ENCODE peak calls at places on chromosomes 12 and 14, in five cellular contexts. H, W, N, X and P are unnamed samples.

GRCh38 chr12:98440165-98440581 is 75.2 kb upstream of the TMPO start:
- DNase-seq in X (no peak), N (peak), H (peak), W (peak), P (peak)

GRCh38 chr14:91311284-91311662 is 66.8 kb upstream of the GPR68 start:
- DNase-seq in N (no peak), X (peak), H (no peak), W (no peak), P (no peak)

GRCh38 chr14:32010561-32011188 is 66.4 kb upstream of the ARHGAP5 start:
- DNase-seq in H (no peak), X (no peak), N (peak), W (peak), P (peak)

GRCh38 chr14:92932448-92933395 is 9.8 kb downstream of the CHGA start:
- DNase-seq in X (no peak), W (no peak), H (no peak), N (no peak), P (no peak)

GRCh38 chr14:85437143-85437542 is 92.8 kb upstream of the FLRT2 start:
- DNase-seq in N (peak), H (no peak), X (no peak), W (peak), P (peak)

GRCh38 chr14:50530358-50530757 is 2.0 kb downstream of the MAP4K5 start:
- DNase-seq in X (no peak), W (peak), N (peak), H (no peak), P (peak)

GRCh38 chr14:103517626-103518415 is 4.8 kb downstream of the CKB start:
- DNase-seq in X (peak), W (peak), H (peak), N (no peak), P (no peak)

GRCh38 chr12:45388545-45388944 is 172.7 kb downstream of the ANO6 start:
- DNase-seq in W (peak), H (no peak), X (no peak), N (peak), P (peak)

GRCh38 chr12:129298921-129299320 is 445.6 kb downstream of the GLT1D1 start:
- DNase-seq in N (no peak), W (no peak), X (no peak), H (no peak), P (no peak)

GRCh38 chr12:122888232-122888752 is 7.6 kb downstream of the VPS37B start:
- DNase-seq in N (peak), X (peak), W (peak), H (no peak), P (peak)

GRCh38 chr14:33900706-33901105 is 50.2 kb downstream of the EGLN3 start:
- DNase-seq in N (no peak), X (no peak), W (no peak), H (no peak), P (no peak)

GRCh38 chr12:40444174-40444573 is 219.4 kb downstream of the LRRK2 start:
- DNase-seq in W (no peak), X (no peak), H (no peak), N (no peak), P (no peak)

GRCh38 chr14:81211844-81212243 is 8.9 kb downstream of the GTF2A1 start:
- DNase-seq in W (peak), N (peak), H (peak), X (no peak), P (peak)

GRCh38 chr12:96670334-96670899 is 181.0 kb downstream of the CFAP54 start:
- DNase-seq in X (no peak), W (no peak), N (no peak), H (no peak), P (no peak)

GRCh38 chr12:128754275-128754674 is 69.5 kb downstream of the SLC15A4 start:
- DNase-seq in N (no peak), X (no peak), H (no peak), W (peak), P (no peak)

GRCh38 chr12:53624453-53624852 is 1.7 kb downstream of the ATF7 start:
- DNase-seq in W (peak), H (no peak), X (no peak), N (peak), P (peak)

GRCh38 chr12:52020539-52021336 is 14.0 kb downstream of the TAMALIN start:
- DNase-seq in N (no peak), X (peak), W (peak), H (no peak), P (peak)

GRCh38 chr12:2360630-2361170 is 307.9 kb downstream of the CACNA1C start:
- DNase-seq in N (no peak), X (no peak), H (no peak), W (no peak), P (no peak)

GRCh38 chr12:41286426-41286825 is 98.3 kb downstream of the PDZRN4 start:
- DNase-seq in X (no peak), W (no peak), N (no peak), H (no peak), P (no peak)

GRCh38 chr12:4112290-4112689 is 161.3 kb upstream of the CCND2 start:
- DNase-seq in N (no peak), X (no peak), H (no peak), W (no peak), P (no peak)

GRCh38 chr14:51650721-51651387 is 856 bp upstream of the FRMD6 start:
- DNase-seq in W (peak), X (no peak), H (peak), N (no peak), P (peak)

GRCh38 chr14:88198441-88198840 is 124.6 kb downstream of the KCNK10 start:
- DNase-seq in N (no peak), X (no peak), W (no peak), H (no peak), P (no peak)

GRCh38 chr14:96903444-96904023 is 106.4 kb downstream of the VRK1 start:
- DNase-seq in X (no peak), W (no peak), H (no peak), N (no peak), P (no peak)

GRCh38 chr14:89386214-89386886 is 30.7 kb downstream of the FOXN3 start:
- DNase-seq in X (no peak), H (peak), W (peak), N (no peak), P (peak)

GRCh38 chr12:128551266-128552025 is 272.3 kb downstream of the SLC15A4 start:
- DNase-seq in H (no peak), X (no peak), N (no peak), W (no peak), P (no peak)

GRCh38 chr12:25743679-25744078 is 190.6 kb upstream of the LMNTD1 start:
- DNase-seq in N (peak), H (no peak), X (no peak), W (peak), P (no peak)

GRCh38 chr14:101562659-101563351 is 1.5 kb downstream of the DIO3 start:
- DNase-seq in W (no peak), N (no peak), X (no peak), H (peak), P (no peak)

GRCh38 chr14:104290756-104291122 is 152.4 kb downstream of the KIF26A start:
- DNase-seq in N (no peak), W (no peak), X (peak), H (peak), P (no peak)

DNA sequence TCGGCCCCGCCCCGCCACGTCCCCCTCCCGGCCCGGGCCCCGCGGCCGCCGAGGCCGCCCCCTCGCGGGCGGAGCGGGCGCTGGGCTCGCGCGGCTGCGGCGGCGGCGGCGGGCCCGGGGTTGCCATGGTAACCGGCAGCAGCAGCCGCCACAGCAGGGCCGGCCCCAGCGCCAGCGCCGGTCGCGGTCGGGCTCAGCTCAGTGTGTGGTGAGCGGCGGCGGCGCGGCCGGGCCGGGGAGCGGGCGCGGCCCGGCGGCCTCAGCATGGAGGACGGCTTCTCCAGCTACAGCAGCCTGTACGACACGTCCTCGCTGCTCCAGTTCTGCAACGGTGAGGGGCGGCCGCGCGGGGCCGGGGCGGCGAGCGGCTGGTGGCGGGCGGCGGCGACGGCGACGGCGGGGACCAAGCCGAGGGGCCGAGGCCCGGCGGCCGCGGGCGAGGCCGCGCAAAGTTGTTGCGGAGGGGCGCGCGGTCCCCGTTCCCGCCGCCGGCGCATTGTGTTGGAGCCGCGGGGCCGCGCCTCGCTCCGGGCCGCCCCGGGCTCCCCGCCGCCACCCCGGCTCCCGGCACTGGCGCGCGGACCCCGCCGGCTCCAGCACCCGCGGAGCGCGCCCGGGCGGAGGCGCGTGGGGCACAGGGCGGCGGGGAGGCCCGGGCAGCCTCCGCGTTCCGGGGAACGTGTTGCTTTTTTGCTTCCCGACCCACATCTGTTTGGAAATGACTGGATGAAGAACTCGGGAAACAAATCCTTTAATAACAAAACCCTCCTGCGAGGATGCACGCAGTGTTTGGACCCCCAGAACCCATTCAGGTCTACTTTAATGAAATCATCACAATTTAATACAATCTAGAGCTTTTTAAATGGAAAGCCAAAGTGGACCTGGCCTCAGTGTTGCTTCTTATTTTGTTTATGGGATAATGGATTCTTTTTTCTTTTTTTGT is at the start of gene EML1:
- DNase-seq in N (peak), W (peak), H (peak), X (peak), P (peak)
- H3K4me3 ChIP-seq in N (peak), W (peak), H (peak), X (peak), P (peak)

GRCh38 chr14:28301179-28301578 is 465.4 kb upstream of the FOXG1 start:
- DNase-seq in N (no peak), X (no peak), W (no peak), H (no peak), P (no peak)
- H3K4me3 ChIP-seq in N (no peak), X (no peak), W (no peak), H (no peak), P (no peak)

GRCh38 chr12:62191747-62192485 is 68.3 kb upstream of the USP15 start:
- DNase-seq in X (peak), W (peak), N (peak), H (peak), P (peak)
- H3K4me3 ChIP-seq in X (peak), W (peak), N (peak), H (peak), P (peak)

GRCh38 chr12:6849427-6849826 is 1.7 kb downstream of the CDCA3 start:
- DNase-seq in W (no peak), X (no peak), N (no peak), H (peak), P (no peak)
- H3K4me3 ChIP-seq in W (no peak), X (no peak), N (no peak), H (no peak), P (no peak)

GRCh38 chr12:12990700-12991468 is 9.2 kb downstream of the HEBP1 start:
- DNase-seq in N (no peak), X (no peak), H (no peak), W (no peak), P (no peak)
- H3K4me3 ChIP-seq in N (no peak), X (no peak), H (no peak), W (no peak), P (no peak)

GRCh38 chr12:131962069-131962468 is 12.3 kb downstream of the EP400 start:
- DNase-seq in X (no peak), N (no peak), W (no peak), H (no peak), P (no peak)
- H3K4me3 ChIP-seq in X (no peak), N (no peak), W (no peak), H (no peak), P (no peak)

GRCh38 chr14:42992930-42993329 is 1386.3 kb downstream of the LRFN5 start:
- DNase-seq in X (no peak), H (no peak), W (no peak), N (no peak), P (no peak)
- H3K4me3 ChIP-seq in X (no peak), H (no peak), W (no peak), N (no peak), P (no peak)

GRCh38 chr14:21099596-21099985 is 1.1 kb upstream of the ZNF219 start:
- DNase-seq in W (no peak), H (no peak), X (no peak), N (no peak), P (no peak)
- H3K4me3 ChIP-seq in W (peak), H (peak), X (peak), N (peak), P (no peak)

GRCh38 chr12:48199784-48200198 is 3.3 kb downstream of the OR10AD1 start:
- DNase-seq in N (peak), X (no peak), W (peak), H (no peak), P (peak)

GRCh38 chr12:48198985-48199384 is 4.1 kb downstream of the OR10AD1 start:
- DNase-seq in N (no peak), X (no peak), W (no peak), H (no peak), P (no peak)

GRCh38 chr12:48198619-48198973 is 4.5 kb downstream of the OR10AD1 start:
- DNase-seq in H (peak), X (peak), N (peak), W (peak), P (no peak)

GRCh38 chr12:48197967-48198618 is 5.0 kb downstream of the OR10AD1 start:
- DNase-seq in H (peak), W (peak), X (peak), N (peak), P (peak)

GRCh38 chr12:48197549-48197966 is 5.5 kb downstream of the OR10AD1 start:
- DNase-seq in N (no peak), W (peak), H (no peak), X (no peak), P (peak)
- H3K4me3 ChIP-seq in N (peak), W (peak), H (peak), X (peak), P (peak)